ENCODE peak calls at places on chromosomes 3 and 15, in seven cellular contexts. M, L, E, H, R, O and Q are unnamed samples.
A peak's percentile ranks its signal among the peaks of the same experiment; 100 is the strongest.

GRCh38 chr3:46996689-46997452 is 17.4 kb downstream of the NBEAL2 start:
- DNase-seq in O (no peak), L (no peak), R (no peak), H (no peak), M (no peak), E (no peak), Q (no peak)

GRCh38 chr3:12479919-12480425 is 4.3 kb upstream of the TSEN2 start:
- DNase-seq in O (no peak), M (peak; percentile 62), E (no peak), H (peak; percentile 55), R (no peak), L (no peak), Q (peak; percentile 44)

GRCh38 chr3:134325722-134326121 is 48.5 kb downstream of the AMOTL2 start:
- DNase-seq in M (no peak), H (no peak), O (no peak), R (no peak), L (peak; percentile 54), E (no peak), Q (no peak)

GRCh38 chr3:73637042-73637441 is 12.3 kb upstream of the PDZRN3 start:
- DNase-seq in H (peak; percentile 55), E (no peak), O (no peak), L (no peak), M (no peak), R (peak; percentile 51), Q (no peak)

GRCh38 chr15:34583399-34584320 is at the start of gene GOLGA8B:
- DNase-seq in E (no peak), O (no peak), L (peak; percentile 81), H (peak; percentile 41), R (peak; percentile 31), M (peak; percentile 83), Q (peak; percentile 54)

GRCh38 chr15:99341786-99342185 is 90.5 kb downstream of the LRRC28 start:
- DNase-seq in H (peak; percentile 8), M (no peak), O (no peak), R (no peak), E (no peak), L (no peak), Q (no peak)

GRCh38 chr15:74316116-74316515 is 51.3 kb downstream of the CYP11A1 start:
- DNase-seq in E (no peak), H (no peak), O (no peak), M (no peak), R (no peak), L (no peak), Q (no peak)

GRCh38 chr3:116179091-116179490 is 266.2 kb downstream of the LSAMP start:
- DNase-seq in H (peak; percentile 85), R (no peak), L (no peak), M (no peak), E (no peak), O (no peak), Q (no peak)